ENCODE peak calls at places on chromosomes 11 and 22, in five cellular contexts. One of them, this sample, is unnamed.

GRCh38 chr11:9757809-9758675 is 94.2 kb downstream of the SWAP70 start:
- DNase-seq in K562: peak; percentile 99
- DNase-seq in activated T-cell treated with anti-CD3 and anti-CD28 coated beads for 1 hour: peak; percentile 92
- DNase-seq in BE2C: peak; percentile 85
- DNase-seq in pulmonary artery endothelial cell: no peak
- DNase-seq in this sample: peak; percentile 84

GRCh38 chr11:39365809-39366436 is 2093.5 kb downstream of the LRRC4C start:
- DNase-seq in activated T-cell treated with anti-CD3 and anti-CD28 coated beads for 1 hour: no peak
- DNase-seq in K562: no peak
- DNase-seq in pulmonary artery endothelial cell: no peak
- DNase-seq in BE2C: no peak
- DNase-seq in this sample: no peak

GRCh38 chr11:75371930-75372876 is 20.7 kb upstream of the ARRB1 start:
- DNase-seq in BE2C: no peak
- DNase-seq in activated T-cell treated with anti-CD3 and anti-CD28 coated beads for 1 hour: no peak
- DNase-seq in K562: no peak
- DNase-seq in pulmonary artery endothelial cell: no peak
- DNase-seq in this sample: no peak

GRCh38 chr11:14384338-14384737 is 25.4 kb upstream of the RRAS2 start:
- DNase-seq in K562: no peak
- DNase-seq in BE2C: no peak
- DNase-seq in activated T-cell treated with anti-CD3 and anti-CD28 coated beads for 1 hour: no peak
- DNase-seq in pulmonary artery endothelial cell: no peak
- DNase-seq in this sample: no peak

GRCh38 chr11:68406318-68407313 is 53.9 kb upstream of the PPP6R3 start:
- DNase-seq in K562: no peak
- DNase-seq in BE2C: no peak
- DNase-seq in activated T-cell treated with anti-CD3 and anti-CD28 coated beads for 1 hour: no peak
- DNase-seq in pulmonary artery endothelial cell: no peak
- DNase-seq in this sample: no peak

GRCh38 chr22:44549701-44550100 is 51.7 kb upstream of the RTL6 start:
- DNase-seq in pulmonary artery endothelial cell: no peak
- DNase-seq in BE2C: no peak
- DNase-seq in activated T-cell treated with anti-CD3 and anti-CD28 coated beads for 1 hour: no peak
- DNase-seq in K562: no peak
- DNase-seq in this sample: peak; percentile 49

GRCh38 chr11:118084247-118084646 is 2.5 kb downstream of the SMIM35 start:
- DNase-seq in activated T-cell treated with anti-CD3 and anti-CD28 coated beads for 1 hour: no peak
- DNase-seq in pulmonary artery endothelial cell: no peak
- DNase-seq in BE2C: no peak
- DNase-seq in K562: no peak
- DNase-seq in this sample: no peak

GRCh38 chr11:11605181-11605580 is 16.6 kb downstream of the GALNT18 start:
- DNase-seq in pulmonary artery endothelial cell: no peak
- DNase-seq in K562: no peak
- DNase-seq in activated T-cell treated with anti-CD3 and anti-CD28 coated beads for 1 hour: no peak
- DNase-seq in BE2C: no peak
- DNase-seq in this sample: no peak

GRCh38 chr22:17501679-17502285 is 61.5 kb upstream of the SLC25A18 start:
- DNase-seq in pulmonary artery endothelial cell: peak; percentile 52
- DNase-seq in K562: peak; percentile 55
- DNase-seq in BE2C: peak; percentile 22
- DNase-seq in activated T-cell treated with anti-CD3 and anti-CD28 coated beads for 1 hour: no peak
- DNase-seq in this sample: no peak

GRCh38 chr11:119404872-119405271 is 18.1 kb downstream of the THY1 start:
- DNase-seq in BE2C: no peak
- DNase-seq in pulmonary artery endothelial cell: no peak
- DNase-seq in activated T-cell treated with anti-CD3 and anti-CD28 coated beads for 1 hour: no peak
- DNase-seq in K562: no peak
- DNase-seq in this sample: no peak

GRCh38 chr22:39475337-39475736 is 18.5 kb downstream of the MGAT3 start:
- DNase-seq in K562: no peak
- DNase-seq in BE2C: peak; percentile 44
- DNase-seq in pulmonary artery endothelial cell: no peak
- DNase-seq in activated T-cell treated with anti-CD3 and anti-CD28 coated beads for 1 hour: no peak
- DNase-seq in this sample: no peak

GRCh38 chr22:23183107-23183698 is 2.9 kb downstream of the BCR start:
- DNase-seq in BE2C: peak; percentile 83
- DNase-seq in K562: peak; percentile 59
- DNase-seq in activated T-cell treated with anti-CD3 and anti-CD28 coated beads for 1 hour: no peak
- DNase-seq in pulmonary artery endothelial cell: no peak
- DNase-seq in this sample: peak; percentile 85

GRCh38 chr11:88886796-88887195 is 179.0 kb downstream of the GRM5 start:
- DNase-seq in activated T-cell treated with anti-CD3 and anti-CD28 coated beads for 1 hour: peak; percentile 5
- DNase-seq in pulmonary artery endothelial cell: peak; percentile 4
- DNase-seq in BE2C: peak; percentile 44
- DNase-seq in K562: peak; percentile 6
- DNase-seq in this sample: peak; percentile 16

GRCh38 chr11:117588166-117588810 is 208.7 kb downstream of the DSCAML1 start:
- DNase-seq in pulmonary artery endothelial cell: no peak
- DNase-seq in BE2C: no peak
- DNase-seq in activated T-cell treated with anti-CD3 and anti-CD28 coated beads for 1 hour: no peak
- DNase-seq in K562: no peak
- DNase-seq in this sample: no peak

GRCh38 chr22:48931452-48931851 is 896.2 kb downstream of the BRD1 start:
- DNase-seq in BE2C: no peak
- DNase-seq in activated T-cell treated with anti-CD3 and anti-CD28 coated beads for 1 hour: no peak
- DNase-seq in pulmonary artery endothelial cell: no peak
- DNase-seq in K562: no peak
- DNase-seq in this sample: no peak

GRCh38 chr11:7969756-7970646 is 4.8 kb upstream of the NLRP10 start:
- DNase-seq in activated T-cell treated with anti-CD3 and anti-CD28 coated beads for 1 hour: no peak
- DNase-seq in pulmonary artery endothelial cell: no peak
- DNase-seq in K562: no peak
- DNase-seq in BE2C: no peak
- DNase-seq in this sample: no peak

GRCh38 chr11:70608568-70609314 is 210.4 kb downstream of the CTTN start:
- DNase-seq in K562: no peak
- DNase-seq in BE2C: no peak
- DNase-seq in activated T-cell treated with anti-CD3 and anti-CD28 coated beads for 1 hour: no peak
- DNase-seq in pulmonary artery endothelial cell: no peak
- DNase-seq in this sample: peak; percentile 51

GRCh38 chr11:45089845-45090499 is 56.5 kb upstream of the PRDM11 start:
- DNase-seq in pulmonary artery endothelial cell: no peak
- DNase-seq in activated T-cell treated with anti-CD3 and anti-CD28 coated beads for 1 hour: no peak
- DNase-seq in K562: no peak
- DNase-seq in BE2C: no peak
- DNase-seq in this sample: no peak

GRCh38 chr22:23835773-23836144 is 3.0 kb downstream of the DERL3 start:
- DNase-seq in BE2C: no peak
- DNase-seq in K562: no peak
- DNase-seq in activated T-cell treated with anti-CD3 and anti-CD28 coated beads for 1 hour: no peak
- DNase-seq in pulmonary artery endothelial cell: no peak
- DNase-seq in this sample: no peak

GRCh38 chr22:20783844-20784723 is 10.2 kb downstream of the SERPIND1 start:
- DNase-seq in BE2C: peak; percentile 55
- DNase-seq in activated T-cell treated with anti-CD3 and anti-CD28 coated beads for 1 hour: peak; percentile 10
- DNase-seq in K562: peak; percentile 98
- DNase-seq in pulmonary artery endothelial cell: peak; percentile 68
- DNase-seq in this sample: no peak

GRCh38 chr11:9385288-9385902 is 943 bp downstream of the IPO7 start:
- DNase-seq in activated T-cell treated with anti-CD3 and anti-CD28 coated beads for 1 hour: no peak
- DNase-seq in K562: no peak
- DNase-seq in pulmonary artery endothelial cell: no peak
- DNase-seq in BE2C: no peak
- DNase-seq in this sample: no peak

GRCh38 chr11:117221775-117222517 is 9.9 kb downstream of the PCSK7 start:
- DNase-seq in activated T-cell treated with anti-CD3 and anti-CD28 coated beads for 1 hour: no peak
- DNase-seq in pulmonary artery endothelial cell: no peak
- DNase-seq in K562: no peak
- DNase-seq in BE2C: no peak
- DNase-seq in this sample: no peak

GRCh38 chr11:46363455-46363920 is 16.2 kb downstream of the DGKZ start:
- DNase-seq in BE2C: no peak
- DNase-seq in pulmonary artery endothelial cell: peak; percentile 30
- DNase-seq in K562: no peak
- DNase-seq in activated T-cell treated with anti-CD3 and anti-CD28 coated beads for 1 hour: no peak
- DNase-seq in this sample: peak; percentile 39

GRCh38 chr11:10499452-10500262 is 41.3 kb downstream of the RNF141 start:
- DNase-seq in BE2C: no peak
- DNase-seq in K562: no peak
- DNase-seq in pulmonary artery endothelial cell: no peak
- DNase-seq in activated T-cell treated with anti-CD3 and anti-CD28 coated beads for 1 hour: no peak
- DNase-seq in this sample: no peak

This sample was measured in glutamatergic neuron.